ENCODE peak calls at places on chromosomes 7 and 10, in seven cellular contexts. N, B, T, F, J, Q and O are unnamed samples.

GRCh38 chr7:49800031-49800430 is 26.6 kb downstream of the VWC2 start:
- DNase-seq in N (no peak), B (no peak), T (no peak), F (no peak), J (no peak), Q (no peak), O (no peak)

GRCh38 chr10:17256026-17256425 is 28.0 kb downstream of the VIM start:
- DNase-seq in N (no peak), B (no peak), T (no peak), F (no peak), J (no peak), Q (no peak), O (no peak)

GRCh38 chr10:113273151-113273876 is 279.5 kb upstream of the HABP2 start:
- DNase-seq in N (peak), B (peak), T (no peak), F (no peak), J (peak), Q (no peak), O (no peak)

GRCh38 chr10:28801247-28801646 is 123.9 kb downstream of the BAMBI start:
- DNase-seq in N (no peak), B (no peak), T (no peak), F (no peak), J (no peak), Q (no peak), O (no peak)

GRCh38 chr10:7826971-7827370 is 8.7 kb downstream of the TAF3 start:
- DNase-seq in N (no peak), B (no peak), T (no peak), F (no peak), J (peak), Q (no peak), O (peak)

GRCh38 chr10:120422459-120422858 is 34.6 kb upstream of the PLPP4 start:
- DNase-seq in N (no peak), B (no peak), T (no peak), F (no peak), J (no peak), Q (no peak), O (peak)

GRCh38 chr10:86130737-86131475 is 235.7 kb downstream of the GRID1 start:
- DNase-seq in N (no peak), B (no peak), T (no peak), F (no peak), J (no peak), Q (no peak), O (no peak)

GRCh38 chr7:131409129-131409766 is 81.6 kb downstream of the MKLN1 start:
- DNase-seq in N (no peak), B (no peak), T (no peak), F (no peak), J (peak), Q (no peak), O (no peak)